ENCODE peak calls at places on chromosomes 1 and 21, in four cellular contexts. One of them, this sample, is unnamed.

GRCh38 chr1:109617291-109617801 is 2.1 kb downstream of the GNAT2 start:
- DNase-seq in K562: peak; percentile 37
- DNase-seq in H1: no peak
- DNase-seq in HepG2: peak; percentile 82
- DNase-seq in this sample: peak; percentile 93

GRCh38 chr1:234844479-234845031 is 234.6 kb upstream of the IRF2BP2 start:
- DNase-seq in HepG2: no peak
- DNase-seq in K562: no peak
- DNase-seq in H1: no peak
- DNase-seq in this sample: peak; percentile 94

GRCh38 chr1:206891412-206891811 is 5.8 kb upstream of the IL24 start:
- DNase-seq in K562: no peak
- DNase-seq in H1: peak; percentile 29
- DNase-seq in HepG2: no peak
- DNase-seq in this sample: no peak

GRCh38 chr1:2194898-2195673 is 514 bp upstream of the FAAP20 start:
- DNase-seq in HepG2: peak; percentile 84
- DNase-seq in K562: peak; percentile 93
- DNase-seq in H1: peak; percentile 95
- DNase-seq in this sample: peak; percentile 86

GRCh38 chr1:53413175-53414001 is 45.8 kb upstream of the DMRTB1 start:
- DNase-seq in HepG2: peak; percentile 16
- DNase-seq in K562: no peak
- DNase-seq in H1: peak; percentile 35
- DNase-seq in this sample: no peak

GRCh38 chr1:150148834-150149489 is 754 bp upstream of the PLEKHO1 start:
- DNase-seq in H1: no peak
- DNase-seq in K562: no peak
- DNase-seq in HepG2: no peak
- DNase-seq in this sample: no peak

GRCh38 chr1:21284206-21285137 is 5.8 kb downstream of the ECE1 start:
- DNase-seq in HepG2: no peak
- DNase-seq in K562: no peak
- DNase-seq in H1: no peak
- DNase-seq in this sample: no peak

GRCh38 chr1:164510435-164510834 is 48.5 kb upstream of the PBX1 start:
- DNase-seq in H1: no peak
- DNase-seq in K562: no peak
- DNase-seq in HepG2: no peak
- DNase-seq in this sample: peak; percentile 15

GRCh38 chr1:170521818-170522217 is 10.1 kb upstream of the GORAB start:
- DNase-seq in H1: no peak
- DNase-seq in HepG2: no peak
- DNase-seq in K562: no peak
- DNase-seq in this sample: no peak

GRCh38 chr1:169363046-169363756 is 4.4 kb downstream of the NME7 start:
- DNase-seq in K562: no peak
- DNase-seq in HepG2: no peak
- DNase-seq in H1: no peak
- DNase-seq in this sample: peak; percentile 56

GRCh38 chr1:161958425-161958824 is 65.2 kb downstream of the OLFML2B start:
- DNase-seq in HepG2: no peak
- DNase-seq in H1: no peak
- DNase-seq in K562: no peak
- DNase-seq in this sample: no peak

GRCh38 chr1:67460648-67461500 is 30.7 kb upstream of the SERBP1 start:
- DNase-seq in K562: no peak
- DNase-seq in HepG2: no peak
- DNase-seq in H1: no peak
- DNase-seq in this sample: no peak

GRCh38 chr1:170340259-170340658 is 191.7 kb upstream of the GORAB start:
- DNase-seq in H1: no peak
- DNase-seq in HepG2: no peak
- DNase-seq in K562: no peak
- DNase-seq in this sample: no peak

GRCh38 chr1:3009021-3009420 is 12.2 kb upstream of the ACTRT2 start:
- DNase-seq in HepG2: no peak
- DNase-seq in H1: no peak
- DNase-seq in K562: no peak
- DNase-seq in this sample: no peak

GRCh38 chr1:98429851-98430496 is 231.5 kb upstream of the SNX7 start:
- DNase-seq in HepG2: peak; percentile 3
- DNase-seq in K562: no peak
- DNase-seq in H1: no peak
- DNase-seq in this sample: no peak

GRCh38 chr21:25501448-25501847 is 105.8 kb downstream of the MRPL39 start:
- DNase-seq in HepG2: no peak
- DNase-seq in K562: no peak
- DNase-seq in H1: no peak
- DNase-seq in this sample: no peak

GRCh38 chr1:59685666-59686065 is 129.1 kb upstream of the HOOK1 start:
- DNase-seq in HepG2: no peak
- DNase-seq in K562: no peak
- DNase-seq in H1: no peak
- DNase-seq in this sample: no peak

GRCh38 chr1:47995306-47996050 is 1.7 kb downstream of the TRABD2B start:
- DNase-seq in K562: no peak
- DNase-seq in H1: no peak
- DNase-seq in HepG2: no peak
- DNase-seq in this sample: no peak

GRCh38 chr1:192099328-192099727 is 58.9 kb upstream of the RGS18 start:
- DNase-seq in HepG2: no peak
- DNase-seq in H1: no peak
- DNase-seq in K562: no peak
- DNase-seq in this sample: no peak

GRCh38 chr1:58762806-58763205 is 21.0 kb downstream of the JUN start:
- DNase-seq in K562: no peak
- DNase-seq in H1: no peak
- DNase-seq in HepG2: no peak
- DNase-seq in this sample: peak; percentile 71

GRCh38 chr1:232805269-232806070 is at the start of gene MAP10:
- DNase-seq in H1: peak; percentile 87
- DNase-seq in K562: peak; percentile 79
- DNase-seq in HepG2: no peak
- DNase-seq in this sample: peak; percentile 77

GRCh38 chr21:30194701-30195299 is 21.1 kb downstream of the CLDN8 start:
- DNase-seq in K562: peak; percentile 53
- DNase-seq in HepG2: peak; percentile 10
- DNase-seq in H1: no peak
- DNase-seq in this sample: no peak

GRCh38 chr1:156497743-156498446 is 2.7 kb downstream of the MEF2D start:
- DNase-seq in HepG2: no peak
- DNase-seq in H1: no peak
- DNase-seq in K562: peak; percentile 19
- DNase-seq in this sample: no peak

DNA sequence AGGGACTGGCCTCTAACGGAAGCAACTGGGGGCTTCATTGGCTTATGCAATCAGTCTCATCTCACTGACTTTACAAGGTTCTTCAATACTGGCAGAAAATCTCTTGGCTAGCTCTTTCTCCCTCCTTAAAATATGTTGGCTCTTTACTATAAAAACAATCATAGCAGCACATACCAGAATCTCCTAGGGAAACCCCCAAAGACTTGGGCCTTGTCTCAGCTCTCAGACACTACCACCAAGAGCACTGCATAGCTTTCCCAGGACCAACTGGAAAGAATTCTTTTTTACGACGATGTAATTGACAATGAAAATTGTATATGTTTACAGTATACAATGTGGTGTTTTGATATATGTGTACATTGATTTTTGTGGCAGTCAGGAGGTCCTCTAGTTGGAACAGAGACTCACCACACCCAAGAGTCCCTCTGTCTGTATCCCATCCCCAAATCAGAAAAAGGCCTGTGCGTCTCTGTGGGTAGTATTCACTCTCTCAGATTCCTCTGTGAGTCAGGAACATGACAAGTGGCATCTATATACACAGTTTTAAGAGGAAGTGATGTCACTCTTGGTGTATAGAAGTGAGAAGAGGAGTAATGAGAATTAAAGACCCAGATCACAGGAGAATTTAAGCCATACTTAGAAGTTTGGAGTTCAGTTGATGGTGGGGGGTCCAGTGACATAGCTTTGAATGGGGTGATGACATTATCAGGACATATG is 21.1 kb downstream of the SMAP2 start:
- DNase-seq in H1: no peak
- DNase-seq in K562: no peak
- DNase-seq in HepG2: no peak
- DNase-seq in this sample: no peak
- TF ChIP-seq POLR2AphosphoS5 in H1: no peak
- TF ChIP-seq POLR2AphosphoS5 in K562: no peak
- TF ChIP-seq POLR2AphosphoS5 in HepG2: no peak
- TF ChIP-seq POLR2AphosphoS5 in this sample: no peak

DNA sequence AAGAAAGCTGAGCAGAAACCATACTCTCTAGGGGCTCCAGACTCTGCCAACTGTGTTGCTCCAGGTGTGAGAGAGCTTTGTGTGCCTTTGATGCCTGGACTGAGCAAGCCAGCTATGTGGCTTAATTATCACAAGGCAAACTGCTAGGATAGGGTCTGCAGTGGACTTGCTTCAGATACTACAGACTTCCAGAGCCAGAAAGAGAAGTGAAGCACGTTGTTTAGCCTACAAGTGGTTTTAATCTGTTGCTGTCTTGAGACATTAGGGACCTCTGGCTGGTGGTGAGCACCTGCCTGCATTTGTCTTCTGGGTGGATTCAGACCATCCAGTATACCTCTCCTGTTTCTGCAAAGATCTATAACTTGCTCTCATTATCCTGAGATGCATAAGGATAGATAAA is 353.4 kb upstream of the PLXNA2 start:
- DNase-seq in K562: no peak
- DNase-seq in H1: no peak
- DNase-seq in HepG2: no peak
- DNase-seq in this sample: no peak
- TF ChIP-seq JUN in K562: no peak
- TF ChIP-seq JUN in H1: no peak
- TF ChIP-seq JUN in HepG2: no peak
- TF ChIP-seq JUN in this sample: no peak

GRCh38 chr21:28822882-28823335 is 169.8 kb downstream of the LTN1 start:
- DNase-seq in HepG2: peak; percentile 3
- DNase-seq in K562: no peak
- DNase-seq in H1: no peak
- DNase-seq in this sample: peak; percentile 70
- TF ChIP-seq POLR2AphosphoS5 in HepG2: no peak
- TF ChIP-seq POLR2AphosphoS5 in K562: no peak
- TF ChIP-seq POLR2AphosphoS5 in H1: no peak
- TF ChIP-seq POLR2AphosphoS5 in this sample: peak; percentile 42

DNA sequence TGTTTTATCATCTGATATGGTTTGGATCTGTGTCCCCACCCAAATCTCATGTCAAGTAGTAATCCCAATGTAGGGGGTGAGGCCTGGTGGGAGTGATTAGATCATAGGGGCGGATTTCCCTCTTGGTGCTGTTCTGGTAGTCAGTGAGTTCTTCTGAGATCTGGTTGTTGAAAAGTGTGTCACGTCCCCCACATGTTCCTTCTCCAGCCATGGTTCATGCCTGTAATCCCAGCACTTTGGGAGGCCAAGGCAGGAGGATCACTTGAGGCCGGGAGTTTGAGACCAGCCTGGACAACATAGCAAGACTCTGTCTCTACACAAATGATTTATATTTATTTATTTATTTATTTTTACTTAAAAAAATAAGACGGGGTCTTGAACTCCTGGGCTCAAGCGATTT is 30.8 kb upstream of the EDARADD start:
- DNase-seq in K562: no peak
- DNase-seq in HepG2: no peak
- DNase-seq in H1: no peak
- DNase-seq in this sample: no peak
- TF ChIP-seq JUN in K562: no peak
- TF ChIP-seq JUN in HepG2: no peak
- TF ChIP-seq JUN in H1: no peak
- TF ChIP-seq JUN in this sample: no peak

DNA sequence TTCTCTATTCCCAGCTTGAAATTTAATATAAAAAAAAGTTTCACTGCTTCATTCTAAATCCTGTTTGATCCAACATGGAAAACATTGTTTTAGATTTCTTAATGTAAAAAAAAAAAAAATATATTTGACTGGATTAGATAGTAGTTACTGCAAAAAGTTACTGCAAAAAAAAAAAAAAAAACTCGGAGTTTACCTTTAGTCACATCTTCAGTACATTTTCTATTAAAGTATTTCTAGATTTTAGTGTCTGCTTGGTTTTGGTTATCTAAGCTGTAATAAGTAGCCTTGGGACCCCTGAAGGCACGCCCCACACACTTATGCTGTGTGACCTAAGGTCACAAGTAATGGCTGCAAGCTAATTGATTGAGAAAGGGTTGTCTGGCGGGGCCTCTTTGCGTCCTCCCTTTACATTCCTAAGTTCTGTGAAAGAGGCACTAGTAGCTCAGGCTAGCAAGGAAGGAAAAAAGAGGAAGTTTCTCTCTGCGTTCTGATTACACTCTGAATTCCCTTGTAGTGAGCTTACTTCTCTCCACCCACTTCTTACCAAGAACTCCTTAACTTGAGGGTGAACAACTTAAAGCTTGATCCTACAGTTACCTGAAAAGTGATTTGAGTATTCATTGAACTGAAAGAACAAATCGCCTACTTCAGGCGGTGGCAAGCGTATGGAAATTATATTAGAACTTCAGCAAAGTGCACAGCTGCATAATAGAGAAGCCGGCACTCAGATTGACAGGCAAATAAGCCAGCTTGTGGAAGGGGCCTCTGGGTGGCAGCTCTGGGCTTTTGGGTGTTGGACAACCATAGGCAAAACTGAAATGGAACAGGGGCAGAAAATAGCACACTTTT is 464.2 kb downstream of the USP25 start:
- DNase-seq in HepG2: no peak
- DNase-seq in H1: no peak
- DNase-seq in K562: no peak
- DNase-seq in this sample: peak; percentile 91
- TF ChIP-seq POLR2AphosphoS5 in HepG2: no peak
- TF ChIP-seq POLR2AphosphoS5 in H1: no peak
- TF ChIP-seq POLR2AphosphoS5 in K562: no peak
- TF ChIP-seq POLR2AphosphoS5 in this sample: peak; percentile 37

GRCh38 chr1:29827801-29828525 is 591.6 kb downstream of the PTPRU start:
- DNase-seq in HepG2: no peak
- DNase-seq in K562: no peak
- DNase-seq in H1: peak; percentile 16
- DNase-seq in this sample: no peak
- TF ChIP-seq JUN in HepG2: no peak
- TF ChIP-seq JUN in K562: no peak
- TF ChIP-seq JUN in H1: no peak
- TF ChIP-seq JUN in this sample: no peak

GRCh38 chr21:33945652-33946270 is 30.2 kb upstream of the ATP5PO start:
- DNase-seq in H1: peak; percentile 16
- DNase-seq in HepG2: no peak
- DNase-seq in K562: peak; percentile 43
- DNase-seq in this sample: no peak

GRCh38 chr21:33948951-33949444 is 33.4 kb upstream of the ATP5PO start:
- DNase-seq in HepG2: no peak
- DNase-seq in H1: peak; percentile 45
- DNase-seq in K562: no peak
- DNase-seq in this sample: no peak

GRCh38 chr21:33949516-33950424 is 34.2 kb upstream of the ATP5PO start:
- DNase-seq in HepG2: no peak
- DNase-seq in H1: peak; percentile 29
- DNase-seq in K562: no peak
- DNase-seq in this sample: no peak

GRCh38 chr21:33948096-33948950 is 32.7 kb upstream of the ATP5PO start:
- DNase-seq in HepG2: no peak
- DNase-seq in K562: peak; percentile 49
- DNase-seq in H1: peak; percentile 75
- DNase-seq in this sample: peak; percentile 39

GRCh38 chr21:33947451-33948095 is 32.0 kb upstream of the ATP5PO start:
- DNase-seq in HepG2: peak; percentile 94
- DNase-seq in K562: peak; percentile 94
- DNase-seq in H1: peak; percentile 46
- DNase-seq in this sample: peak; percentile 95
- TF ChIP-seq POLR2AphosphoS5 in HepG2: no peak
- TF ChIP-seq POLR2AphosphoS5 in K562: peak; percentile 51
- TF ChIP-seq POLR2AphosphoS5 in H1: peak; percentile 58
- TF ChIP-seq POLR2AphosphoS5 in this sample: peak; percentile 47

GRCh38 chr1:209860293-209860881 is 32.6 kb downstream of the UTP25 start:
- DNase-seq in HepG2: peak; percentile 72
- DNase-seq in H1: peak; percentile 82
- DNase-seq in K562: peak; percentile 90
- DNase-seq in this sample: peak; percentile 78
- TF ChIP-seq JUN in HepG2: no peak
- TF ChIP-seq JUN in H1: no peak
- TF ChIP-seq JUN in K562: no peak
- TF ChIP-seq JUN in this sample: no peak